ENCODE peak calls at places on chromosomes 12 and 14, in six cellular contexts. L is HEK293T; G is DMS79 treated with DMSO at 0.1 percent for 48 hours; S is lung; K is stimulated activated CD8-positive, alpha-beta memory T cell treated with anti-CD3 and anti-CD28 coated beads, Interleukin-4, amount 100 ng/mL, for 24 hours; A is NAMALWA. O is an unnamed sample.

GRCh38 chr12:19220205-19220604 is 90.7 kb downstream of the PLEKHA5 start:
- DNase-seq in A (no peak), S (no peak), L (no peak), K (no peak), G (no peak), O (no peak)

GRCh38 chr12:6180300-6181051 is 19.7 kb upstream of the CD9 start:
- DNase-seq in L (no peak), G (no peak), A (no peak), K (no peak), S (peak; percentile 63), O (no peak)

GRCh38 chr12:22700126-22700525 is 75.2 kb downstream of the ETNK1 start:
- DNase-seq in S (no peak), A (no peak), G (no peak), L (no peak), K (no peak), O (no peak)

GRCh38 chr12:90823859-90824258 is 131.1 kb downstream of the CCER1 start:
- DNase-seq in K (no peak), A (no peak), G (no peak), S (no peak), L (no peak), O (no peak)

GRCh38 chr12:76018111-76018510 is 13.5 kb downstream of the PHLDA1 start:
- DNase-seq in L (no peak), A (no peak), K (no peak), G (no peak), S (peak; percentile 48), O (no peak)

GRCh38 chr14:24630872-24631477 is 3.0 kb downstream of the GZMB start:
- DNase-seq in K (no peak), A (no peak), G (peak; percentile 99), L (no peak), S (peak; percentile 41), O (no peak)

GRCh38 chr14:34539407-34540180 is at the start of gene EAPP:
- DNase-seq in A (peak; percentile 91), S (peak; percentile 99), K (peak; percentile 91), G (no peak), L (peak; percentile 96), O (peak; percentile 97)

GRCh38 chr14:105015242-105015641 is 5.6 kb downstream of the CDCA4 start:
- DNase-seq in K (no peak), S (no peak), G (no peak), L (no peak), A (no peak), O (no peak)

GRCh38 chr12:124030510-124030909 is 57.5 kb downstream of the ZNF664 start:
- DNase-seq in A (no peak), G (no peak), K (no peak), S (no peak), L (peak; percentile 17), O (peak; percentile 95)

GRCh38 chr12:53233671-53234091 is 1.7 kb upstream of the RARG start:
- DNase-seq in K (no peak), L (no peak), S (no peak), G (no peak), A (no peak), O (no peak)

GRCh38 chr12:100303831-100304230 is 36.9 kb downstream of the SCYL2 start:
- DNase-seq in L (no peak), A (no peak), G (no peak), K (no peak), S (no peak), O (no peak)

GRCh38 chr14:54220697-54221431 is 175.9 kb upstream of the CDKN3 start:
- DNase-seq in L (no peak), G (no peak), A (no peak), K (no peak), S (no peak), O (no peak)

GRCh38 chr12:112684742-112685141 is 106.8 kb upstream of the RPH3A start:
- DNase-seq in A (peak; percentile 23), K (no peak), L (no peak), G (no peak), S (no peak), O (no peak)

GRCh38 chr14:37251778-37252177 is 54.0 kb downstream of the MIPOL1 start:
- DNase-seq in S (no peak), L (no peak), A (no peak), G (peak; percentile 31), K (no peak), O (no peak)

GRCh38 chr12:50313256-50313931 is 30.1 kb upstream of the LIMA1 start:
- DNase-seq in S (no peak), L (no peak), A (no peak), K (no peak), G (no peak), O (no peak)

GRCh38 chr12:47361389-47362031 is 281.8 kb upstream of the AMIGO2 start:
- DNase-seq in A (peak; percentile 54), K (no peak), G (no peak), S (no peak), L (peak; percentile 21), O (no peak)

GRCh38 chr12:52530905-52531304 is 10.7 kb upstream of the KRT5 start:
- DNase-seq in L (no peak), A (no peak), S (no peak), K (no peak), G (no peak), O (no peak)

GRCh38 chr12:14885718-14886201 is at the start of gene MGP:
- DNase-seq in L (no peak), K (no peak), A (no peak), S (peak; percentile 38), G (no peak), O (no peak)

GRCh38 chr12:84043355-84043754 is 869.2 kb downstream of the SLC6A15 start:
- DNase-seq in G (no peak), A (no peak), S (no peak), L (no peak), K (no peak), O (no peak)

GRCh38 chr12:50162225-50162624 is 4.9 kb downstream of the CERS5 start:
- DNase-seq in L (no peak), K (no peak), A (no peak), G (no peak), S (no peak), O (no peak)

GRCh38 chr12:51322452-51322851 is 1.5 kb downstream of the BIN2 start:
- DNase-seq in L (no peak), A (no peak), S (no peak), K (no peak), G (no peak), O (no peak)

GRCh38 chr12:78671295-78671694 is 193.3 kb upstream of the SYT1 start:
- DNase-seq in G (no peak), K (no peak), S (no peak), A (no peak), L (no peak), O (no peak)

GRCh38 chr14:85463512-85463911 is 66.4 kb upstream of the FLRT2 start:
- DNase-seq in L (no peak), K (no peak), A (no peak), G (peak; percentile 47), S (peak; percentile 58), O (no peak)

GRCh38 chr12:51793201-51793600 is 55.3 kb downstream of the FIGNL2 start:
- DNase-seq in G (no peak), K (no peak), L (no peak), S (no peak), A (no peak), O (no peak)

GRCh38 chr12:78431931-78432330 is 432.6 kb upstream of the SYT1 start:
- DNase-seq in S (no peak), L (no peak), A (no peak), K (no peak), G (no peak), O (no peak)

GRCh38 chr12:109727039-109727723 is 13.6 kb downstream of the FAM222A start:
- DNase-seq in S (no peak), G (no peak), A (no peak), K (no peak), L (no peak), O (no peak)

GRCh38 chr12:120421701-120422100 is 16.2 kb upstream of the COX6A1 start:
- DNase-seq in S (no peak), A (no peak), K (no peak), G (no peak), L (no peak), O (no peak)

GRCh38 chr12:122499991-122500684 is 594 bp downstream of the ZCCHC8 start:
- DNase-seq in A (peak; percentile 82), G (peak; percentile 55), L (peak; percentile 35), K (peak; percentile 7), S (peak; percentile 53), O (no peak)

GRCh38 chr12:89756100-89756637 is 47.5 kb upstream of the ATP2B1 start:
- DNase-seq in K (no peak), S (no peak), A (no peak), G (no peak), L (no peak), O (no peak)

GRCh38 chr12:113270709-113271009 is 49.4 kb downstream of the TPCN1 start:
- DNase-seq in S (no peak), A (no peak), L (no peak), K (no peak), G (no peak), O (no peak)

GRCh38 chr12:126819554-126819953 is 1447.4 kb upstream of the TMEM132C start:
- DNase-seq in S (no peak), K (no peak), G (no peak), L (no peak), A (no peak), O (no peak)

GRCh38 chr14:57692671-57693070 is 173.2 kb downstream of the SLC35F4 start:
- DNase-seq in K (no peak), A (peak; percentile 41), L (peak; percentile 26), S (no peak), G (no peak), O (peak; percentile 46)

GRCh38 chr12:58776144-58776543 is 144.2 kb downstream of the LRIG3 start:
- DNase-seq in S (no peak), G (no peak), K (no peak), A (no peak), L (no peak), O (no peak)

GRCh38 chr14:53954551-53955233 is 1.9 kb downstream of the BMP4 start:
- DNase-seq in A (no peak), S (no peak), K (no peak), L (no peak), G (peak; percentile 55), O (no peak)

GRCh38 chr14:64612021-64612380 is 62.2 kb downstream of the PPP1R36 start:
- DNase-seq in G (no peak), S (no peak), L (no peak), K (no peak), A (no peak), O (no peak)

GRCh38 chr14:98189944-98190343 is 1082.1 kb downstream of the BCL11B start:
- DNase-seq in K (no peak), S (no peak), G (no peak), A (no peak), L (no peak), O (no peak)

GRCh38 chr14:79100578-79100977 is 930.4 kb downstream of the NRXN3 start:
- DNase-seq in S (no peak), A (no peak), L (no peak), G (no peak), K (no peak), O (no peak)